ENCODE peak calls at places on chromosomes 13 and 19, in eight cellular contexts. N is heart left ventricle, Z is transverse colon, E is GM12878, W is endothelial cell of umbilical vein, V is breast epithelium, K is tibial nerve, F is K562. C is an unnamed sample.

GRCh38 chr13:47017476-47017875 is 120.6 kb upstream of the HTR2A start:
- DNase-seq in Z (no peak), N (no peak), V (no peak), W (no peak), F (no peak), E (no peak), K (no peak), C (no peak)

GRCh38 chr19:41951686-41952172 is 7.4 kb downstream of the RABAC1 start:
- DNase-seq in E (no peak), W (peak), K (peak), V (peak), F (peak), N (peak), Z (peak), C (peak)

GRCh38 chr13:44103721-44104490 is 224.2 kb downstream of the LACC1 start:
- DNase-seq in E (no peak), K (no peak), Z (peak), V (peak), W (no peak), N (no peak), F (no peak), C (no peak)

GRCh38 chr13:44801990-44802389 is 187.3 kb downstream of the NUFIP1 start:
- DNase-seq in W (peak), V (no peak), F (no peak), Z (no peak), E (no peak), K (no peak), N (no peak), C (peak)

GRCh38 chr13:52665325-52665724 is 12.7 kb downstream of the SUGT1 start:
- DNase-seq in V (no peak), Z (no peak), N (no peak), W (peak), F (no peak), K (no peak), E (no peak), C (no peak)

GRCh38 chr13:52736891-52737290 is 2.7 kb downstream of the CNMD start:
- DNase-seq in V (no peak), W (no peak), F (no peak), E (no peak), K (no peak), Z (no peak), N (no peak), C (no peak)

GRCh38 chr13:25575562-25575961 is 203.8 kb downstream of the ATP8A2 start:
- DNase-seq in F (no peak), Z (no peak), W (no peak), E (no peak), V (no peak), N (no peak), K (no peak), C (no peak)

GRCh38 chr19:14370169-14370998 is 10.9 kb upstream of the ADGRE5 start:
- DNase-seq in F (no peak), K (no peak), E (no peak), W (no peak), Z (no peak), V (no peak), N (no peak), C (no peak)

GRCh38 chr13:48483589-48483988 is 49.3 kb downstream of the RCBTB2 start:
- DNase-seq in F (no peak), K (no peak), Z (no peak), W (no peak), V (no peak), N (no peak), E (no peak), C (no peak)

GRCh38 chr13:59452189-59452588 is 711.5 kb downstream of the DIAPH3 start:
- DNase-seq in E (no peak), F (no peak), W (no peak), Z (no peak), V (no peak), K (no peak), N (no peak), C (no peak)

GRCh38 chr13:113001251-113002140 is 32.5 kb downstream of the MCF2L start:
- DNase-seq in F (no peak), E (no peak), V (no peak), Z (peak), N (no peak), W (no peak), K (no peak), C (peak)

GRCh38 chr19:10662384-10663251 is 8.5 kb downstream of the ILF3 start:
- DNase-seq in K (no peak), V (no peak), E (no peak), N (no peak), F (no peak), Z (no peak), W (no peak), C (no peak)

GRCh38 chr19:35767288-35768081 is 7.9 kb upstream of the ARHGAP33 start:
- DNase-seq in E (no peak), K (no peak), Z (no peak), F (no peak), N (no peak), V (no peak), W (no peak), C (no peak)

GRCh38 chr13:75481176-75482069 is 546 bp downstream of the TBC1D4 start:
- DNase-seq in W (peak), E (no peak), N (peak), V (no peak), K (peak), Z (peak), F (peak), C (peak)

GRCh38 chr13:108961542-108962125 is 332.2 kb downstream of the MYO16 start:
- DNase-seq in K (no peak), W (peak), Z (no peak), N (no peak), E (peak), V (no peak), F (peak), C (no peak)

GRCh38 chr19:54168174-54168917 is 4.6 kb downstream of the TMC4 start:
- DNase-seq in N (peak), K (peak), V (peak), W (peak), E (no peak), Z (peak), F (peak), C (peak)

DNA sequence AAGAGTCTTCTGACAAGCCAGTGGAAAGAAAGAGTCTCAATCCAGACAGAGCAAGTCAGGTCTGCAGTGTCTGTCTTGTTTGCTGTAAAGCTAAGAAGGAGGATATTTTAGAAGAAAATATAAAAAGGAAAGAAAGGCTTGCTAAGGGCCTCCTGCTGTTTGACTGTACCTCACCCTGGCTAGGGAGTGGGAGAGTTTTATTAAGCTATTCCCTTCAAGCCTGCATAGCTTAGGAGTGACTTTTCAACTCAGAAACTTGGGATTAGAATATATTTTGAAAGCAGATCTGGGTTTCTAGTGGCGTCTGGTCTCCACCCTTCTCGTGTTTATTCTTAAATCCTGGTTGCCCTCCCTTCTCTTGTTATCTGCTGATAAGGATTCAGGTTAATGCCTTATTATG is 460.0 kb downstream of the COG6 start:
- DNase-seq in W (peak), N (no peak), E (no peak), V (no peak), K (no peak), F (no peak), Z (no peak), C (no peak)
- H3K27ac ChIP-seq in W (peak), N (no peak), E (no peak), V (peak), K (peak), F (peak), Z (peak), C (peak)

GRCh38 chr19:28501979-28502378 is 711.0 kb downstream of the UQCRFS1 start:
- DNase-seq in N (no peak), F (no peak), W (no peak), E (no peak), V (no peak), K (no peak), Z (no peak), C (no peak)

GRCh38 chr19:28498404-28498976 is 714.5 kb downstream of the UQCRFS1 start:
- DNase-seq in N (no peak), V (no peak), K (no peak), F (peak), E (no peak), W (no peak), Z (no peak), C (no peak)

GRCh38 chr19:28502879-28503734 is 709.8 kb downstream of the UQCRFS1 start:
- DNase-seq in K (no peak), Z (no peak), V (no peak), E (no peak), N (no peak), F (no peak), W (no peak), C (no peak)

GRCh38 chr19:28500319-28500718 is 712.6 kb downstream of the UQCRFS1 start:
- DNase-seq in Z (no peak), E (no peak), F (no peak), V (no peak), K (no peak), W (no peak), N (no peak), C (no peak)

GRCh38 chr19:28500982-28501633 is 711.8 kb downstream of the UQCRFS1 start:
- DNase-seq in N (no peak), E (no peak), Z (no peak), F (no peak), V (no peak), W (no peak), K (no peak), C (no peak)
- TF ChIP-seq POLR2A in N (no peak), E (no peak), Z (no peak), F (no peak), V (no peak), W (no peak), K (no peak), C (no peak)

GRCh38 chr13:21528616-21529015 is 69.5 kb upstream of the ZDHHC20 start:
- DNase-seq in E (no peak), F (no peak), K (no peak), W (no peak), N (no peak), V (no peak), Z (no peak), C (no peak)
- H3K27ac ChIP-seq in E (no peak), F (no peak), K (no peak), W (no peak), N (no peak), V (no peak), Z (no peak), C (no peak)

GRCh38 chr19:679418-680286 is 3.5 kb downstream of the FSTL3 start:
- DNase-seq in W (peak), K (peak), V (no peak), Z (peak), N (peak), E (no peak), F (peak), C (peak)
- TF ChIP-seq POLR2A in W (no peak), K (no peak), V (no peak), Z (no peak), N (no peak), E (no peak), F (no peak), C (no peak)

DNA sequence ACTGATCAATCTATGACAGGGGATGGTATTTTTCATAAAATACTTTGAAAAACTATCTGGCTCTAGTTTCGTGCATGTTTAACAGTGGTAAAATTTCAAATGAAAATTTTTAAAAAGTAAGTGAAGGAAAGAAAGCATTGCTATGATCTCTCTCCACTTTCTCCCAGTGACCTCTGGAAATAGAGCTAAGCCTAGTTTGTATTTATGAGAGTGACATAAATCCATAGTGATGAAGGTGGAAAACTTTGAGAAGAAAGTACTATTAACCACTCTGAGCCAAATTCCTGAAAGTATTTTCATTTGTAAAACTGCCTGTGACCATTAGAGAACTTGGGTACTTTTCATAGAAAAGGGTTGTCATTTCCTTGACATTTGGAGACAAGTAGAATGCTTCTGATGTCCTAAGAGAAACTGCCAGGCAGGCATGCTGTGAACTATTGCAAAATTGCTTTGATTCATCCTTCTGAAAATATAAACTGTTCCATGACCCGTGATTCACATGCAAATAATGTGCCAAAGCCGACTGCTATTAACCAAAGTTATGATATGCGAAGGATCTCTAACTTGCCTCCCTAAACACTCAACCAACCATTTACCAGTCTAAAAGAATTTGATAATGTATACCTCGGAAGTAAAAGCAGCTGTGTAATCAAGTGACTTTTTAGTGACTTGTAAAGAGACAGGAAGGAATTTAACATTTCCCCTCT is 133.2 kb downstream of the VWA8 start:
- DNase-seq in Z (no peak), K (peak), E (no peak), F (no peak), W (peak), V (no peak), N (no peak), C (no peak)
- H3K27ac ChIP-seq in Z (no peak), K (peak), E (no peak), F (no peak), W (peak), V (no peak), N (no peak), C (peak)

DNA sequence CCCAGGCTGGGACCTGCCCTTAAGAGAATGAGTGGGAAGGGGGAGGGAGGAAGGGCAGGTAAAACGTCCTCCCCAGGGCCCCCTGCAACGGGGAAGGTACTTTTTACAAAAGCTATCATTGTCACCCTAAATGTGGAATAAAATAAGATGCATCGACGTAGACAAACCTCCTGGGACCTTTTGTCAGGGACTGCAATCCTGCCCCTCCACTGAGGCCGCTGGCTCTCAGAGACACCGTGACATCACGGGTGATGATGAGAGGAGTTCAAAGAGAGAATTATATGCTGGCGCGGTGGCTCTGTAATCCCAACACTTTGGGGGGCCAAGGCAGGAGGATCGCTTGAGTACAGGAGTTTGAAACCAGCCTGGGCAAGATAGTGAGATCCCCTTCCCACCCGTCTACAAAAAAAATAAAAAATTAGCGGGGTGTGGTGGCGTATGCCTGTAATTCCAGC is 1.8 kb upstream of the MYBPC2 start:
- DNase-seq in F (peak), Z (no peak), N (no peak), E (no peak), V (no peak), K (no peak), W (no peak), C (no peak)
- TF ChIP-seq POLR2A in F (no peak), Z (no peak), N (no peak), E (no peak), V (no peak), K (no peak), W (no peak), C (no peak)

GRCh38 chr13:33615436-33615835 is 202.5 kb upstream of the RFC3 start:
- DNase-seq in W (no peak), N (no peak), Z (no peak), F (no peak), V (no peak), E (no peak), K (no peak), C (no peak)
- H3K27ac ChIP-seq in W (no peak), N (no peak), Z (no peak), F (no peak), V (no peak), E (no peak), K (no peak), C (no peak)

GRCh38 chr13:78658630-78659449 is at the start of gene OBI1:
- DNase-seq in N (peak), E (peak), K (peak), F (peak), W (peak), Z (peak), V (peak), C (peak)
- TF ChIP-seq POLR2A in N (no peak), E (peak), K (peak), F (peak), W (peak), Z (peak), V (no peak), C (peak)

C was measured in upper lobe of left lung.